ENCODE peak calls at places on chromosomes 12 and 14, in nine cellular contexts. R is upper lobe of left lung, A is stomach, J is IMR-90, N is esophagus squamous epithelium, G is adrenal gland, Y is thyroid gland, P is heart left ventricle, I is transverse colon. W is an unnamed sample.

GRCh38 chr12:43551971-43552559 is at the start of gene ADAMTS20:
- DNase-seq in N (no peak), P (no peak), J (peak), R (peak), A (no peak), G (no peak), I (no peak), Y (no peak), W (no peak)

GRCh38 chr12:95548056-95548538 is 3.2 kb downstream of the USP44 start:
- DNase-seq in R (no peak), J (no peak), I (peak), G (peak), N (no peak), A (peak), P (no peak), Y (peak), W (peak)

GRCh38 chr12:82708507-82708906 is 21.8 kb downstream of the TMTC2 start:
- DNase-seq in N (no peak), A (no peak), I (peak), G (no peak), J (no peak), Y (peak), R (no peak), P (no peak), W (no peak)

GRCh38 chr14:31927348-31927826 is 149.7 kb upstream of the ARHGAP5 start:
- DNase-seq in Y (peak), P (no peak), G (no peak), I (no peak), N (no peak), R (no peak), A (no peak), J (peak), W (no peak)

GRCh38 chr14:65239143-65239672 is 136.9 kb upstream of the MAX start:
- DNase-seq in R (no peak), Y (no peak), I (peak), J (peak), P (no peak), N (no peak), A (no peak), G (no peak), W (peak)

GRCh38 chr12:65490193-65490592 is 211.7 kb downstream of the MSRB3 start:
- DNase-seq in R (no peak), N (no peak), J (no peak), P (no peak), G (no peak), Y (no peak), I (no peak), A (no peak), W (no peak)

GRCh38 chr12:94571556-94571955 is 78.8 kb downstream of the TMCC3 start:
- DNase-seq in Y (peak), R (no peak), P (no peak), A (peak), I (peak), J (peak), N (no peak), G (peak), W (no peak)

GRCh38 chr14:70888681-70889175 is 18.5 kb upstream of the PCNX1 start:
- DNase-seq in Y (no peak), N (no peak), I (no peak), G (no peak), J (peak), R (no peak), P (no peak), A (no peak), W (no peak)

GRCh38 chr12:63090716-63091115 is 60.3 kb downstream of the AVPR1A start:
- DNase-seq in G (no peak), A (no peak), N (no peak), J (no peak), I (no peak), R (no peak), P (no peak), Y (no peak), W (no peak)

GRCh38 chr12:57476162-57476992 is 3.3 kb downstream of the ARHGAP9 start:
- DNase-seq in G (no peak), I (peak), A (peak), P (no peak), J (no peak), Y (no peak), R (peak), N (no peak), W (no peak)

GRCh38 chr12:94070520-94070919 is 77.9 kb upstream of the PLXNC1 start:
- DNase-seq in A (no peak), I (peak), J (no peak), P (no peak), G (no peak), N (no peak), R (no peak), Y (no peak), W (no peak)

GRCh38 chr12:95998611-95999300 is 2.6 kb upstream of the HAL start:
- DNase-seq in A (no peak), G (peak), R (no peak), N (no peak), J (peak), P (no peak), I (peak), Y (peak), W (no peak)

GRCh38 chr12:22746720-22747119 is 121.7 kb downstream of the ETNK1 start:
- DNase-seq in R (no peak), J (no peak), N (no peak), G (no peak), Y (no peak), P (no peak), A (no peak), I (no peak), W (no peak)

DNA sequence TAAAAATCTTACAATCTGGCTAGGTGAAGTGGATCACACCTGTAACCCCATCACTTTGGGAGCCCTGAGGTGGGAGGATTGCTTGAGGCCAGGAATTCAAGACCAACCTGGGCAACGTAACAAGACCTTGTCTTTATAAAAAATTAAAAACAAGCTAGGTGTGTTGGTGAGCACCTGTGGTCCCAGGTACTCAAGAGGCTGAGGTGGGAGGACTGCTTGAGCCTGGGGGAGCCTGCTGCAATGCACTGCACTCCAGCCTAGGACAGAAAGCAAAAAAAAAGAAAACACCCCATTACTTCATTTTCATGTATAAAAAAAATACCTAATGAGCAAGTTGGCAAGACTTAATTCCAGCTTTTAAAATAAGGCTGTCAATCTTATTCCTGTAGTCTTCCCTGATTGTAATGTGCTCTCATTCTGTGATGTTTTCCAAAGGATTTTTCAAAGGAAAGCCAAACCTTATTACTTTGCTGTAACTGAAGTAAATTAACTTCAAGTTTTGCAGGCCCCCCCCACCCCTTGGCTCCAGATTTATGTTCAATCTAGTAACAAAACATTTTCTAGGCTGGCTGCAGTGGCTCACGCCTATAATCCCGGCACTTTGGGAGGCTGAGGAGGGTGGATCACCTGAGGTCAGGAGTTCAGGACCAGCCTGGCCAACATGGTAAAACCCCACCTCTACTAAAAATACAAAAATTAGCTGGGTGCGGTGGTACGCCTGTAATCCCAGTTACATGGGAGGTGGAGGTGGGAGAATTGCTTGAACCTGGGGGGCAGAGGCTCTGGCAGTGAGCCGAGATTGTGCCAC is 3.3 kb upstream of the ZCCHC8 start:
- DNase-seq in N (no peak), A (no peak), P (no peak), I (no peak), R (no peak), J (no peak), G (no peak), Y (no peak), W (no peak)
- TF ChIP-seq POLR2A in N (no peak), A (no peak), P (no peak), I (no peak), R (no peak), J (no peak), G (no peak), Y (no peak), W (no peak)

GRCh38 chr14:59704054-59704453 is 127.4 kb upstream of the CCDC175 start:
- DNase-seq in I (no peak), N (no peak), Y (no peak), J (no peak), A (no peak), R (no peak), P (no peak), G (no peak), W (peak)

GRCh38 chr14:59705866-59706265 is 129.3 kb upstream of the CCDC175 start:
- DNase-seq in R (no peak), P (no peak), A (no peak), J (no peak), G (no peak), I (no peak), N (no peak), Y (no peak), W (no peak)

GRCh38 chr14:59705245-59705644 is 128.6 kb upstream of the CCDC175 start:
- DNase-seq in R (no peak), P (no peak), A (no peak), J (no peak), Y (no peak), I (no peak), G (no peak), N (no peak), W (no peak)

GRCh38 chr14:59711083-59711482 is 134.5 kb upstream of the CCDC175 start:
- DNase-seq in G (no peak), Y (no peak), A (no peak), R (no peak), N (no peak), J (no peak), P (no peak), I (no peak), W (no peak)

DNA sequence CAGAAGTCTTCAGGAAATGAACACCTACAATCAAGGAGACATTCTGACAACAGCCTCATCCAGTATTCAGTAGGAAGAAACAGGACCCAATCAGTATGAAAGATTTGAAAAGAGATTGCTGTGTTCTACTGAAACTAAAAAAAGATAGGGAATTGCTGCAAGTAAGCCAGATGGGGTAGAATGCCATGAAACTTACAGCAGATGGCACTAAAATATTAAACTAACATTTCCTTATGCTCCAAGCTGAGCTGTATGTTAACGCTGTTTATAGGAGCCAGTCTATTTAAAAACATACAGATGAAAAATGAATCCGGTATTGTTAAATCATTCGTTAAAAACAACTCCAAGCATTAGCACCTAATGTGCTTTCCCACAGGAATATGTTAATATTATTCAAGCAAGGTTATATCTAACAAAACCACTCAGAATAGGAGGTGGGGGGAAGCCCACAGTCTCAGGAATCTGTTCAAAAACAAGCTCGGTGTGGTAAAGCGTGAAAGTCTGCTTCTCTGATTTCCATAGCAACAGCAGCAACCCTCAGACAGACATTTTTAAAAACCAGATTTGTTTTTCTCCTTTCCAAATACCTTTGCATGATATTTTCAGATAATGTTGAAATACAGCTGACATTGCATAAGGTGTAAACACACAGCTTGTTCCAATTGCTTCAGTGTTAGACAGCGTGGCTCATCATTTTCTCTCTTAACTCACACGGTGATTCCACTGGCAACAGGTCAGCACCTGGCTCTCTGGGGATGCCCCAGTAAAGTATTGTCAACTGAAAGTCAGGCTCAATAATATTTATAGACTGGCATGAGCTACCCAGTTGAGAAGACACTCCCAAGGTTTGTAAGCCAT is 131.4 kb upstream of the CCDC175 start:
- DNase-seq in G (no peak), A (no peak), N (no peak), R (no peak), P (no peak), Y (no peak), I (no peak), J (no peak), W (no peak)
- TF ChIP-seq CTCF in G (no peak), A (no peak), N (no peak), R (no peak), P (no peak), Y (no peak), I (no peak), J (no peak), W (no peak)

DNA sequence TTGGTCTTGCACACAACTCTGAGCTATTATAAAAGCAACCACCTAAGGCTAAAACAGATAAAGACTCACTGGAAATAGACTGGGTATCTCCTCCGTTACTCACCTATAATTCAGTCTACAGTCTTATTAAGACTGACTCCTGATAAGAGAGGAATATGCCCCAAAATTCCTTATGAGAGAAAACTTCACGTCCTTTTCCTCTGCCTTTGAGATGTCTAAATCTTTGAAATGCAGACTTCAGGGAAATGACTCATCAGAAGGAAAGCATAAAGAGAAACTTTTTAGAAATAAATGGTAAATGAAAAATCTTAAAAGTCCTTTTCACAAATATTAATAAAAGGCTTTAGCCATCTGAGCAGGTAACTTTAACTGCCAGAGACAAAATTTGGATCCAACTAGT is 187.5 kb upstream of the RTL1 start:
- DNase-seq in N (no peak), G (no peak), R (no peak), P (no peak), I (no peak), Y (no peak), J (no peak), A (no peak), W (no peak)
- TF ChIP-seq POLR2A in N (no peak), G (no peak), R (no peak), P (no peak), I (no peak), Y (no peak), J (no peak), A (no peak), W (no peak)

DNA sequence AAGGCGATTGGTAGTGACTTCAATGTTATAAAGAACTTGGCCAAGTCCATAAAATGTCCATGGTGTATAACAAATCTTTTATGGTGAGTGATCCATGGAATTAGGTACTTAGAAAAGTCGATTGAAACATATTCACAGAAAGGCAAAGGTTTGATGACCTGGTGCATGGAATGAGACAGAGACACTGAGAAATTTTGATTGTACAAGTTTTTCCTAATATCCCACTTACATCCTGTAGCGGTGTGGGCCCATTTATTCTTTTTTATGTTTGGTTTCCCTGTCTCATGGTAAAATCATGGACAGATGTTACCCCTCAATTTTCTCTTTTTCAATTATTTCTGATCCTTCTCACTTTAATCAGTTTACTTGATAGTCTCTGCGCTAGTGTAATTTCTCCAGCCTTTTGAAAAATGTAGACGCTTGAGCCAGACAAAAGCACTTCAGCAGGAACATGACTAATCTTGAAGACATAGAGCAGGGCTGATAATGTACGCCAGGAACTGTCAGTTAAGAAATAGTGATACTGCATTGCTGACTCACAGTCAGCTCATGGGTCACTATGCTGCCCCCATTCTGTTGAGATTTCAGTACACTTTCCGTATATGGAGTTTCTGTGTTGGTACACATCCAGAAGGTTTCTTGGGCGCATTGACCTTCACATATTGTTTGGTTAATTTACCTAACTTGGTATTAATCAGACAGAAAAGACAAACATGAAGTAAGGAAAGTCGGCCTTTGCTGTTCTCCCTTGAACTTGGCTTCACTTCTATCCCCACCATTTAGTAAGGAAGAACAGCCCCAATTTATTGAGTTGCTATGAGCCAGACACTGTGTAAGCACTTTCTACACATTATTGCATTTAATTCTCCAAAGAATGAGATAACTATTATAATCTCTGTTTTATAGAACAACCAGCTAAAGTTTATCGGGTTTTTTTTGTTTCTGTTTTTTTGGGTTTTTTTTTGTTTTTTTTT is 841.7 kb downstream of the DIO2 start:
- DNase-seq in P (no peak), Y (no peak), J (peak), I (no peak), G (peak), N (no peak), A (no peak), R (no peak), W (no peak)
- TF ChIP-seq CTCF in P (no peak), Y (no peak), J (peak), I (no peak), G (no peak), N (no peak), A (no peak), R (no peak), W (no peak)

GRCh38 chr14:93049295-93049694 is 66.4 kb downstream of the ITPK1 start:
- DNase-seq in A (no peak), I (peak), P (no peak), J (no peak), R (no peak), N (no peak), Y (peak), G (no peak), W (no peak)
- TF ChIP-seq POLR2A in A (no peak), I (peak), P (no peak), J (no peak), R (no peak), N (no peak), Y (no peak), G (no peak), W (no peak)

GRCh38 chr12:46798056-46798455 is 27.7 kb downstream of the SLC38A4 start:
- DNase-seq in A (no peak), R (no peak), I (no peak), J (no peak), P (no peak), Y (no peak), G (no peak), N (no peak), W (no peak)
- TF ChIP-seq CTCF in A (no peak), R (no peak), I (no peak), J (no peak), P (no peak), Y (no peak), G (no peak), N (no peak), W (no peak)

GRCh38 chr12:6226002-6226700 is 26.0 kb downstream of the CD9 start:
- DNase-seq in J (peak), A (peak), N (no peak), Y (peak), I (peak), R (no peak), G (peak), P (peak), W (peak)

GRCh38 chr12:6225630-6226001 is 25.4 kb downstream of the CD9 start:
- DNase-seq in R (no peak), I (no peak), G (no peak), N (no peak), J (no peak), P (no peak), A (no peak), Y (no peak), W (no peak)

GRCh38 chr12:6228535-6229223 is 28.5 kb downstream of the CD9 start:
- DNase-seq in J (no peak), A (no peak), P (peak), G (peak), Y (no peak), I (peak), N (no peak), R (no peak), W (peak)

GRCh38 chr12:6224550-6224949 is 24.4 kb downstream of the CD9 start:
- DNase-seq in R (peak), P (peak), J (no peak), G (peak), I (peak), Y (peak), A (no peak), N (no peak), W (no peak)

DNA sequence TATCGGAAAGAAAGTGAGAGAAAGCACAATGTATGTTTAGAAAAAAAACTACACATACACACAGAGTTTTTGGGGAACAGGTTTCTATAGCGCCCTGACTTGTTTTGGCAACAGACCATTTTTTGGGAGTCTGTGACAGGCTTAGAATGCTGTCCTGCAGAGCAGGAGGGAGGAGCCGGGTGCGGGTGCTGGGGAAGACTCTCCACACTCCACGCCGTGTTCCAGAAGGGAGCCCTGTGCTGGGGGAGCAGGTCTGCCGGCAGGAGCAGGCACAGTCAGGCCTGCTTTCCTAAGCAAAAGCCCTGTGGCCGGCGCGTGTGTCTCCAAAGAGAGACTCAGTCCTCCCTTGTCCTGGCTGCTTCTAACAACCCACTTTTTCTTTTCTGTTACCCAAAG is 26.5 kb downstream of the CD9 start:
- DNase-seq in J (no peak), P (peak), N (no peak), A (no peak), G (peak), Y (peak), R (peak), I (peak), W (no peak)
- TF ChIP-seq POLR2A in J (no peak), P (no peak), N (peak), A (no peak), G (no peak), Y (no peak), R (no peak), I (no peak), W (no peak)

W was measured in lower leg skin.